ENCODE peak calls at places on chromosome 9, in nine cellular contexts. C is mucosa of descending colon, N is cardiac muscle cell, K is Caco-2, F is breast epithelium, T is heart left ventricle, H is colonic mucosa, M is SK-N-SH, P is PC-3. R is an unnamed sample. For H3K4me1, the result is how much of the 10 kb centered on the place peaks cover.

GRCh38 chr9:34954225-34954624 is 3.9 kb upstream of the PHF24 start:
- DNase-seq in T (no peak), N (no peak), K (no peak), P (no peak), C (no peak), M (no peak), F (no peak), H (no peak), R (no peak)

GRCh38 chr9:115913666-115914065 is 239.9 kb upstream of the PAPPA start:
- DNase-seq in K (no peak), H (no peak), N (no peak), C (no peak), P (no peak), T (no peak), M (no peak), F (no peak), R (no peak)

GRCh38 chr9:131837316-131837715 is 97.4 kb upstream of the RAPGEF1 start:
- DNase-seq in M (peak), N (peak), F (no peak), P (peak), C (no peak), H (no peak), T (peak), K (peak), R (no peak)

GRCh38 chr9:93071464-93071863 is 13.0 kb downstream of the SUSD3 start:
- DNase-seq in P (peak), T (no peak), H (no peak), C (no peak), F (no peak), M (peak), N (no peak), K (peak), R (no peak)

GRCh38 chr9:79877943-79878612 is 306.3 kb downstream of the TLE4 start:
- DNase-seq in H (no peak), T (no peak), M (no peak), N (no peak), P (peak), K (no peak), C (no peak), F (no peak), R (no peak)

GRCh38 chr9:120715331-120715924 is 1.2 kb upstream of the MEGF9 start:
- DNase-seq in H (peak), M (peak), K (no peak), C (peak), N (no peak), F (no peak), T (peak), P (no peak), R (peak)

GRCh38 chr9:19782005-19782404 is 6.8 kb downstream of the SLC24A2 start:
- DNase-seq in P (peak), K (no peak), T (no peak), H (no peak), F (no peak), C (no peak), M (no peak), N (peak), R (no peak)

GRCh38 chr9:115845648-115846312 is 307.8 kb upstream of the PAPPA start:
- DNase-seq in N (no peak), T (no peak), F (no peak), P (peak), H (peak), M (no peak), C (peak), K (no peak), R (peak)

GRCh38 chr9:131289301-131290038 is at the start of gene PLPP7:
- DNase-seq in C (no peak), H (no peak), F (no peak), M (peak), K (peak), N (peak), T (peak), P (no peak), R (no peak)

GRCh38 chr9:127884427-127884911 is 7.0 kb upstream of the AK1 start:
- DNase-seq in P (no peak), H (no peak), C (no peak), N (peak), M (peak), F (no peak), T (no peak), K (no peak), R (no peak)

GRCh38 chr9:117411547-117411946 is 3.3 kb downstream of the ASTN2 start:
- DNase-seq in N (peak), P (peak), K (peak), H (no peak), C (peak), T (no peak), F (no peak), M (peak), R (peak)

GRCh38 chr9:118896356-118897000 is 472.8 kb downstream of the BRINP1 start:
- DNase-seq in K (no peak), T (no peak), H (no peak), M (peak), C (no peak), N (peak), P (no peak), F (no peak), R (peak)

GRCh38 chr9:71806916-71807315 is 38.6 kb upstream of the CEMIP2 start:
- DNase-seq in N (peak), M (peak), H (peak), T (peak), P (peak), K (peak), F (no peak), C (peak), R (peak)

GRCh38 chr9:68998344-68998743 is 15.6 kb downstream of the PRKACG start:
- DNase-seq in C (no peak), N (no peak), F (no peak), K (no peak), H (no peak), T (no peak), P (no peak), M (no peak), R (no peak)

GRCh38 chr9:121260457-121261106 is 7.4 kb upstream of the GSN start:
- DNase-seq in N (no peak), P (no peak), C (no peak), F (no peak), H (no peak), M (no peak), K (no peak), T (no peak), R (no peak)

GRCh38 chr9:35727676-35728040 is 4.3 kb downstream of the TLN1 start:
- DNase-seq in M (no peak), H (no peak), K (no peak), N (peak), F (no peak), C (no peak), P (no peak), T (no peak), R (no peak)

GRCh38 chr9:133954862-133955529 is 37.1 kb downstream of the VAV2 start:
- DNase-seq in T (no peak), K (no peak), N (no peak), P (no peak), C (no peak), M (no peak), H (no peak), F (no peak), R (no peak)

GRCh38 chr9:32427111-32427873 is 42.8 kb downstream of the ACO1 start:
- DNase-seq in F (no peak), N (no peak), K (peak), C (peak), M (no peak), P (peak), H (peak), T (no peak), R (no peak)

GRCh38 chr9:80892703-80893102 is 796.6 kb downstream of the TLE1 start:
- DNase-seq in M (no peak), P (peak), T (no peak), C (no peak), F (no peak), N (no peak), K (no peak), H (no peak), R (no peak)

GRCh38 chr9:71630371-71630770 is 137.9 kb downstream of the CEMIP2 start:
- DNase-seq in N (no peak), K (no peak), M (no peak), F (no peak), P (no peak), C (no peak), H (no peak), T (peak), R (no peak)

GRCh38 chr9:117783828-117784227 is 79.6 kb downstream of the TLR4 start:
- DNase-seq in P (no peak), F (no peak), K (no peak), M (no peak), N (no peak), T (no peak), H (peak), C (peak), R (no peak)

GRCh38 chr9:69936427-69936826 is 107.2 kb upstream of the MAMDC2 start:
- DNase-seq in N (no peak), K (no peak), F (no peak), M (no peak), C (no peak), T (no peak), P (peak), H (no peak), R (peak)

GRCh38 chr9:32603914-32604852 is 31.2 kb upstream of the NDUFB6 start:
- DNase-seq in T (no peak), F (no peak), C (no peak), P (peak), K (peak), H (no peak), M (no peak), N (no peak), R (peak)

GRCh38 chr9:124000784-124001444 is 10.7 kb upstream of the LHX2 start:
- DNase-seq in F (no peak), P (no peak), N (no peak), H (no peak), M (no peak), K (no peak), T (no peak), C (no peak), R (no peak)

GRCh38 chr9:135098400-135099105 is 11.1 kb downstream of the OLFM1 start:
- DNase-seq in C (peak), F (no peak), H (no peak), M (no peak), T (no peak), P (peak), K (peak), N (peak), R (no peak)

GRCh38 chr9:120713257-120714087 is 798 bp downstream of the MEGF9 start:
- DNase-seq in N (no peak), T (no peak), H (peak), P (peak), C (peak), F (no peak), K (peak), M (peak), R (no peak)

GRCh38 chr9:97990259-97990658 is 7.1 kb downstream of the ANP32B start:
- DNase-seq in H (no peak), T (no peak), M (peak), K (no peak), P (peak), C (no peak), N (no peak), F (no peak), R (peak)

GRCh38 chr9:97991818-97992217 is 8.7 kb downstream of the ANP32B start:
- DNase-seq in C (no peak), N (no peak), P (no peak), H (no peak), F (no peak), M (no peak), T (no peak), K (no peak), R (no peak)

GRCh38 chr9:97992219-97992618 is 9.1 kb downstream of the ANP32B start:
- DNase-seq in H (no peak), F (no peak), M (no peak), K (no peak), T (no peak), P (no peak), N (no peak), C (no peak), R (no peak)

GRCh38 chr9:97994695-97995094 is 11.6 kb downstream of the ANP32B start:
- DNase-seq in F (no peak), C (no peak), N (no peak), T (no peak), P (no peak), K (no peak), H (peak), M (no peak), R (no peak)

DNA sequence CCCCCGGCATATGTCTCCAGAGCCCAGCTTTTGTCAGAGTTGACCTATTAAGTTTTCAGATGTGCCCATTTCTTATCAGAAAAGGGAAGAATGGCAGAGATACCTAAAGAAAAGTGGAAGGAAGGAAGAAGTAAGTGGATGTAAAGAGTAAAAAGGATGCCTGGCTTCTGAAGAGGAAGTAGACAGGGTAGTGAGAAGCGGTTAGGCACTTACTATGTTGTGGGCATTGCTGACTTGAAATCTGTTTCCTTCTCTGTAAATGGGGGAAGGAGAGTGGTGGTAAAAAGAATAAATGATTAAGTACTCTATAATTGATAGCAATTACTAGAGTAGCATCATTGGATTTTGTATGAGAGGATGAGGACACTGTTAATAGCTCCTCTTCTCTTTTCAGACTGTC is 9.9 kb downstream of the ANP32B start:
- DNase-seq in N (no peak), H (no peak), M (no peak), T (no peak), P (no peak), C (no peak), F (no peak), K (no peak), R (no peak)
- H3K4me1 ChIP-seq in N (under half), H (under half), M (under half), T (under half), P (under half), C (under half), F (under half), K (under half), R (under half)

GRCh38 chr9:107155244-107155817 is 127.7 kb upstream of the RAD23B start:
- DNase-seq in T (no peak), F (no peak), K (no peak), H (no peak), M (no peak), C (no peak), P (no peak), N (no peak), R (no peak)
- TF ChIP-seq CTCF in T (peak), F (no peak), K (no peak), H (no peak), M (no peak), C (no peak), P (peak), N (peak), R (peak)

DNA sequence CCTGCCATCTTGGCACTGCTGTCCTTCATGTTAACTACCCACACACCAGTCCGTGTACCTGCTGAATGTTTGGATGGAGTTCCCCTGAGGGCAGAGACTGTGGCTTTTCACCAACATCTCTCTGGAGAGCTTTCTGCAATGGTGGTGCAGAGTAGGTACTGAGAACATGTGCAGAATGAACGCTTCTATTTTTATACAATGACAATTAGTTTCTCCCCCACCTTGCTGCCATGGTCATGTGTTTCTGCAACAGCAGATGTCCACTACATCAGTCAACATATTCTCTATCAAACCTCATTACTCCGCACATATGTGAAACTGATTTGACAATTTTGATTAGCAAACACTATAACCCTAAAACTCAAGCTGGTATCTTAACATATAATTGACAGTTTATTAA is 14.5 kb downstream of the PTCH1 start:
- DNase-seq in T (no peak), N (no peak), C (no peak), H (no peak), P (no peak), M (no peak), K (no peak), F (no peak), R (no peak)
- H3K4me1 ChIP-seq in T (under half), N (under half), C (under half), H (under half), P (under half), M (under half), K (under half), F (under half), R (under half)

GRCh38 chr9:38017885-38018186 is 51.2 kb downstream of the SHB start:
- DNase-seq in P (no peak), M (no peak), N (no peak), F (no peak), H (no peak), T (no peak), C (no peak), K (no peak), R (no peak)

GRCh38 chr9:38018964-38019602 is 49.9 kb downstream of the SHB start:
- DNase-seq in H (no peak), N (peak), T (no peak), M (no peak), F (peak), P (peak), C (no peak), K (peak), R (no peak)

GRCh38 chr9:38016375-38017120 is 52.5 kb downstream of the SHB start:
- DNase-seq in C (no peak), P (peak), K (no peak), T (no peak), N (no peak), M (no peak), H (no peak), F (no peak), R (no peak)

GRCh38 chr9:38018230-38018963 is 50.6 kb downstream of the SHB start:
- DNase-seq in C (no peak), T (no peak), F (no peak), M (peak), K (no peak), N (no peak), P (no peak), H (no peak), R (no peak)

GRCh38 chr9:38017149-38017884 is 51.7 kb downstream of the SHB start:
- DNase-seq in N (peak), F (peak), P (peak), H (no peak), M (peak), C (no peak), T (peak), K (no peak), R (peak)
- TF ChIP-seq CTCF in N (no peak), F (peak), P (peak), H (no peak), M (peak), C (no peak), T (peak), K (no peak), R (peak)

GRCh38 chr9:114386361-114386885 is 1.4 kb downstream of the AKNA start:
- DNase-seq in N (peak), T (no peak), C (no peak), M (no peak), H (no peak), P (no peak), K (no peak), F (no peak), R (no peak)

GRCh38 chr9:114383866-114384231 is 3.9 kb downstream of the AKNA start:
- DNase-seq in P (no peak), H (no peak), M (no peak), T (no peak), N (no peak), C (no peak), K (no peak), F (no peak), R (no peak)

GRCh38 chr9:114386886-114387677 is 700 bp downstream of the AKNA start:
- DNase-seq in C (peak), T (peak), F (no peak), P (no peak), N (no peak), H (peak), M (no peak), K (no peak), R (no peak)

GRCh38 chr9:114384836-114385411 is 2.9 kb downstream of the AKNA start:
- DNase-seq in T (no peak), M (no peak), P (no peak), N (no peak), F (no peak), H (no peak), K (no peak), C (no peak), R (no peak)

DNA sequence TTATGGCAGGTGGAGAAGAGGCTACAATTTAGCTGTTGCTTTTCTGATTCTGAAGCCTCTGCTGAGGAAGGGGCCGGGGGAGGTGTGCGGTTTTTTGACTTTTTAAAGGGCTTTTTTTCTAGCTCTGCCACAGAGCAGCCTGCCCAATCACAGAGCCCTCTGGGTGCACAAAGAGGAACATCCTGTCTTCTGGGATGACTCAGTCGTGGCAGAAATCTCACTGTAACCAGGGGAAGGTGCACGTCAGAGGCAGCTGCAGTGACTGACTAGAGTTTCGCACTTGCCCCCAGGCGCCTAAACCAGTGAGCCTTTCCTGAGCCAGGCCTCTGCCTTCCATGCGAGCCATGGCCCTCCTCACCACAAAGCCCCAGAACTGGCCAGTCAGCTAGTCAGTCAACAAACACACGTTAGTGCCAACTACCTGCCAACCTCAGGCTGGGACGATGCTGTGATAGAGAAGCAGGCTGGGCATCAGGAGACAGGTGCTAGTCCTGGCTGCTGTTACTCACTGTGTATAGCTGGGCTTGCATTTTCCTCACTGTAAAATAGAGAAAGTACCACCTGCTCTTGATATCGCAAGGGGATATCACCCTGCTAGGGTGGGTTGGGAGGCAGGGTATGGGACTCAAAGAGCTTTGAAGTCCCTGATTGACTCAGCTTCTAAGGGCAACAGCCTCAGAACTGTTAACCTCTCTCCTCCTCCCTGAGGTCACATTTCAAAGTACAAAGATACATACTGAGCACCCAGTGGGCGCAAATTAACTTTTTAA is 2.2 kb downstream of the AKNA start:
- DNase-seq in P (peak), F (peak), T (peak), C (peak), K (no peak), M (no peak), N (no peak), H (peak), R (peak)
- H3K4me1 ChIP-seq in P (under half), F (under half), T (under half), C (under half), K (under half), M (under half), N (under half), H (under half), R (under half)

DNA sequence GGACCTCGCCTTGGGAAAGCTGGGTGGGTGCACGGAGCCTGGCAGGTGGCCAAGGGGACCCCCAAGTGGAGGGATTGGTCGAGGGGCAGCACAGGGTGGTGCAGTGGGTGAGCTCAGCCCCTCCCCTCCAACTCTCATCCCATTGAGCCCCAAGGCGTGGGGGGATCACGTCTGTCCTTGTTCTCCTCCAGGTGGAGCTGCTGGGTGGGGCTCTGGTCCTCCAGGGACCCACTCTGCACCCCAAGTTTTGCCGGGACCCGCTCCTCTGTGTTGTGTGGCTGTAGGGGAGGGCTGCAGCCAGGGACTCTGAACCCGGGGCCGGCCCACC is 3.6 kb upstream of the FUT7 start:
- DNase-seq in T (no peak), F (no peak), P (no peak), C (no peak), M (no peak), H (no peak), K (no peak), N (no peak), R (no peak)
- TF ChIP-seq CTCF in T (peak), F (no peak), P (peak), C (no peak), M (no peak), H (no peak), K (no peak), N (no peak), R (no peak)

GRCh38 chr9:27379311-27380236 is 82.6 kb upstream of the EQTN start:
- DNase-seq in T (no peak), M (no peak), N (no peak), F (no peak), C (peak), H (peak), P (no peak), K (peak), R (no peak)
- H3K4me1 ChIP-seq in T (under half), M (under half), N (under half), F (under half), C (half or more), H (under half), P (under half), K (half or more), R (under half)

R was measured in foreskin keratinocyte.